ENCODE peak calls at places on chromosomes 13 and 19, in seven cellular contexts. P is iPS-NIHi11; C is stomach; W is astrocyte of the spinal cord; D is CD4-positive, alpha-beta T cell; Y is AG04450; N is neural crest cell. F is an unnamed sample.

GRCh38 chr19:35330475-35330874 is 1.5 kb downstream of the CD22 start:
- DNase-seq in N (no peak), W (no peak), P (no peak), D (no peak), Y (no peak), C (no peak), F (no peak)

GRCh38 chr19:13012390-13012689 is 17.1 kb downstream of the NFIX start:
- DNase-seq in P (no peak), Y (no peak), D (no peak), N (no peak), W (no peak), C (no peak), F (no peak)

GRCh38 chr13:112849500-112849899 is 119.5 kb upstream of the MCF2L start:
- DNase-seq in N (no peak), P (peak; percentile 54), Y (no peak), W (peak; percentile 16), D (no peak), C (no peak), F (no peak)

GRCh38 chr13:79775830-79776229 is 294.9 kb downstream of the NDFIP2 start:
- DNase-seq in P (peak; percentile 46), N (no peak), Y (peak; percentile 47), C (peak; percentile 29), W (peak; percentile 83), D (no peak), F (peak; percentile 61)

GRCh38 chr13:48230541-48230940 is 2.5 kb upstream of the ITM2B start:
- DNase-seq in P (no peak), Y (no peak), C (no peak), W (no peak), N (no peak), D (no peak), F (no peak)

GRCh38 chr19:10808937-10809655 is 26.9 kb downstream of the TMED1 start:
- DNase-seq in N (no peak), Y (no peak), C (peak; percentile 36), D (peak; percentile 23), W (peak; percentile 82), P (no peak), F (no peak)

GRCh38 chr13:36362251-36362650 is 16.1 kb upstream of the SPART start:
- DNase-seq in C (no peak), D (no peak), P (no peak), N (no peak), Y (peak; percentile 38), W (peak; percentile 79), F (no peak)

GRCh38 chr19:8393871-8394250 is 3.7 kb downstream of the RAB11B start:
- DNase-seq in Y (no peak), C (no peak), D (no peak), N (no peak), W (no peak), P (no peak), F (no peak)

GRCh38 chr19:2223959-2224358 is 12.2 kb downstream of the PLEKHJ1 start:
- DNase-seq in P (no peak), N (no peak), W (no peak), C (no peak), D (no peak), Y (no peak), F (no peak)

GRCh38 chr13:95502216-95502615 is 50.3 kb upstream of the CLDN10 start:
- DNase-seq in D (no peak), W (no peak), C (no peak), N (no peak), Y (no peak), P (no peak), F (no peak)

GRCh38 chr13:94419304-94419943 is 60.1 kb downstream of the DCT start:
- DNase-seq in W (peak; percentile 48), N (no peak), C (no peak), D (no peak), Y (peak; percentile 15), P (no peak), F (no peak)

GRCh38 chr19:32702010-32702409 is 10.4 kb downstream of the NUDT19 start:
- DNase-seq in N (no peak), W (no peak), C (peak; percentile 66), Y (no peak), D (no peak), P (no peak), F (no peak)

GRCh38 chr19:3455393-3455955 is 24.9 kb downstream of the SMIM24 start:
- DNase-seq in D (no peak), P (no peak), Y (no peak), W (no peak), N (no peak), C (no peak), F (no peak)

GRCh38 chr19:45676851-45677263 is 8.8 kb downstream of the GIPR start:
- DNase-seq in C (peak; percentile 49), P (peak; percentile 60), W (no peak), D (peak; percentile 28), N (no peak), Y (no peak), F (no peak)

GRCh38 chr19:47228937-47229673 is 1.9 kb downstream of the BBC3 start:
- DNase-seq in C (no peak), D (peak; percentile 27), P (no peak), Y (no peak), W (peak; percentile 36), N (no peak), F (peak; percentile 40)

GRCh38 chr19:10299545-10300458 is 9.8 kb downstream of the ZGLP1 start:
- DNase-seq in N (no peak), D (no peak), Y (no peak), W (no peak), C (no peak), P (no peak), F (no peak)

GRCh38 chr19:5690955-5691204 is 785 bp downstream of the RPL36 start:
- DNase-seq in C (no peak), N (no peak), W (no peak), P (no peak), Y (no peak), D (no peak), F (no peak)

GRCh38 chr19:6693681-6694080 is 23.7 kb upstream of the TNFSF14 start:
- DNase-seq in W (no peak), C (no peak), N (no peak), D (no peak), P (no peak), Y (no peak), F (no peak)

GRCh38 chr13:24161010-24161775 is 673 bp downstream of the SPATA13 start:
- DNase-seq in Y (no peak), D (peak; percentile 10), P (peak; percentile 67), N (no peak), W (peak; percentile 27), C (peak; percentile 78), F (peak; percentile 37)

GRCh38 chr19:31160346-31160926 is 188.8 kb downstream of the TSHZ3 start:
- DNase-seq in W (peak; percentile 88), C (no peak), Y (peak; percentile 13), N (no peak), P (no peak), D (no peak), F (no peak)

GRCh38 chr13:77981191-77981925 is 62.7 kb upstream of the EDNRB start:
- DNase-seq in P (no peak), Y (no peak), D (no peak), N (no peak), C (no peak), W (peak; percentile 19), F (no peak)

GRCh38 chr19:10471909-10472308 is 31.2 kb downstream of the KEAP1 start:
- DNase-seq in C (no peak), N (no peak), D (no peak), Y (no peak), P (no peak), W (peak; percentile 43), F (no peak)

GRCh38 chr13:102700088-102701031 is 5.5 kb upstream of the METTL21C start:
- DNase-seq in Y (no peak), P (no peak), W (no peak), N (no peak), C (no peak), D (no peak), F (no peak)

GRCh38 chr19:41324921-41325639 is 15.1 kb downstream of the CCDC97 start:
- DNase-seq in D (no peak), W (peak; percentile 83), C (no peak), P (peak; percentile 83), N (no peak), Y (no peak), F (peak; percentile 60)

GRCh38 chr19:47790398-47790814 is 11.9 kb downstream of the SELENOW start:
- DNase-seq in C (peak; percentile 85), Y (no peak), N (peak; percentile 96), P (peak; percentile 93), W (peak; percentile 50), D (peak; percentile 81), F (peak; percentile 96)

GRCh38 chr19:10895920-10896319 is 24.6 kb downstream of the CARM1 start:
- DNase-seq in W (no peak), N (no peak), Y (no peak), C (no peak), D (no peak), P (peak; percentile 57), F (no peak)

GRCh38 chr13:43487885-43488284 is 298.9 kb downstream of the ENOX1 start:
- DNase-seq in W (no peak), C (no peak), Y (no peak), N (no peak), P (no peak), D (no peak), F (no peak)

GRCh38 chr13:37068962-37069361 is 9.5 kb upstream of the SUPT20H start:
- DNase-seq in D (no peak), P (no peak), W (peak; percentile 16), N (no peak), C (no peak), Y (no peak), F (no peak)

GRCh38 chr13:110334256-110334655 is 27.2 kb downstream of the COL4A2 start:
- DNase-seq in Y (no peak), N (no peak), C (no peak), P (no peak), D (no peak), W (peak; percentile 84), F (no peak)

GRCh38 chr19:16470911-16471811 is 609 bp downstream of the EPS15L1 start:
- DNase-seq in P (peak; percentile 58), W (peak; percentile 36), Y (no peak), N (peak; percentile 16), D (no peak), C (no peak), F (peak; percentile 44)

GRCh38 chr13:25738342-25738771 is 313.5 kb downstream of the SHISA2 start:
- DNase-seq in D (no peak), N (no peak), W (peak; percentile 78), C (peak; percentile 37), Y (no peak), P (no peak), F (no peak)

GRCh38 chr19:4913996-4914735 is 4.9 kb downstream of the UHRF1 start:
- DNase-seq in D (peak; percentile 17), W (no peak), N (no peak), P (no peak), Y (no peak), C (no peak), F (no peak)

GRCh38 chr13:21466527-21466926 is 7.4 kb upstream of the ZDHHC20 start:
- DNase-seq in D (no peak), P (no peak), Y (no peak), C (peak; percentile 52), N (no peak), W (no peak), F (no peak)